ENCODE peak calls at places on chromosomes 2 and 18, in six cellular contexts. S is IMR-90, G is H9, D is H1, Z is mesenchymal stem cell, T is trophoblast cell. A is an unnamed sample.

GRCh38 chr2:16553222-16553621 is 112.4 kb downstream of the CYRIA start:
- DNase-seq in S (peak; percentile 33), G (peak; percentile 37), D (peak; percentile 51), Z (peak; percentile 60), T (peak; percentile 7), A (peak; percentile 31)

GRCh38 chr18:58496937-58497336 is 132.0 kb downstream of the ALPK2 start:
- DNase-seq in S (no peak), G (peak; percentile 68), D (peak; percentile 66), Z (no peak), T (no peak), A (no peak)

GRCh38 chr18:1573732-1574131 is 669.1 kb downstream of the ADCYAP1 start:
- DNase-seq in S (no peak), G (no peak), D (no peak), Z (no peak), T (no peak), A (no peak)

GRCh38 chr2:174180165-174180724 is 68.1 kb downstream of the OLA1 start:
- DNase-seq in S (no peak), G (no peak), D (no peak), Z (peak; percentile 43), T (no peak), A (no peak)

GRCh38 chr18:53701697-53702096 is 522.8 kb downstream of the MBD2 start:
- DNase-seq in S (no peak), G (no peak), D (no peak), Z (no peak), T (no peak), A (no peak)

GRCh38 chr2:196987654-196988364 is 61.3 kb upstream of the PGAP1 start:
- DNase-seq in S (peak; percentile 98), G (no peak), D (no peak), Z (peak; percentile 98), T (peak; percentile 68), A (no peak)

GRCh38 chr2:9390991-9391390 is 32.3 kb downstream of the ITGB1BP1 start:
- DNase-seq in S (no peak), G (no peak), D (no peak), Z (no peak), T (no peak), A (no peak)

GRCh38 chr2:99643824-99644787 is 154.3 kb upstream of the REV1 start:
- DNase-seq in S (peak; percentile 65), G (no peak), D (no peak), Z (no peak), T (no peak), A (no peak)

GRCh38 chr2:177474301-177474700 is 81.7 kb downstream of the AGPS start:
- DNase-seq in S (no peak), G (no peak), D (no peak), Z (no peak), T (no peak), A (no peak)

GRCh38 chr18:46314011-46314410 is 209.8 kb downstream of the HAUS1 start:
- DNase-seq in S (no peak), G (no peak), D (no peak), Z (no peak), T (no peak), A (no peak)

GRCh38 chr2:209473930-209474419 is 50.1 kb downstream of the MAP2 start:
- DNase-seq in S (peak; percentile 88), G (no peak), D (no peak), Z (peak; percentile 85), T (no peak), A (no peak)

GRCh38 chr2:169131587-169132512 is 62.5 kb downstream of the DHRS9 start:
- DNase-seq in S (peak; percentile 41), G (no peak), D (no peak), Z (peak; percentile 53), T (no peak), A (no peak)

GRCh38 chr18:3538954-3539617 is 89.1 kb downstream of the TGIF1 start:
- DNase-seq in S (no peak), G (no peak), D (no peak), Z (no peak), T (no peak), A (no peak)

GRCh38 chr2:156630579-156631337 is 194.6 kb downstream of the GPD2 start:
- DNase-seq in S (no peak), G (peak; percentile 80), D (peak; percentile 60), Z (no peak), T (no peak), A (no peak)

GRCh38 chr2:182597570-182597969 is 118.5 kb upstream of the DNAJC10 start:
- DNase-seq in S (no peak), G (no peak), D (no peak), Z (no peak), T (no peak), A (no peak)

GRCh38 chr2:223563462-223563861 is 38.7 kb downstream of the SCG2 start:
- DNase-seq in S (peak; percentile 89), G (no peak), D (no peak), Z (peak; percentile 88), T (peak; percentile 41), A (no peak)

GRCh38 chr2:12556762-12557161 is 160.0 kb upstream of the TRIB2 start:
- DNase-seq in S (peak; percentile 84), G (no peak), D (no peak), Z (peak; percentile 89), T (no peak), A (no peak)

GRCh38 chr18:79856119-79857080 is 58.7 kb downstream of the KCNG2 start:
- DNase-seq in S (peak; percentile 25), G (peak; percentile 80), D (peak; percentile 68), Z (peak; percentile 26), T (no peak), A (peak; percentile 46)

GRCh38 chr18:32618501-32618985 is 147.9 kb upstream of the GAREM1 start:
- DNase-seq in S (no peak), G (no peak), D (no peak), Z (no peak), T (no peak), A (no peak)

GRCh38 chr2:119407430-119408220 is 24.0 kb upstream of the TMEM37 start:
- DNase-seq in S (peak; percentile 58), G (peak; percentile 59), D (peak; percentile 69), Z (peak; percentile 67), T (peak; percentile 18), A (peak; percentile 61)

GRCh38 chr2:36965751-36966369 is 476 bp downstream of the STRN start:
- DNase-seq in S (no peak), G (peak; percentile 87), D (peak; percentile 83), Z (peak; percentile 41), T (no peak), A (peak; percentile 59)

GRCh38 chr18:59877366-59877765 is 22.4 kb upstream of the PMAIP1 start:
- DNase-seq in S (no peak), G (no peak), D (no peak), Z (peak; percentile 51), T (no peak), A (no peak)

GRCh38 chr2:189658808-189659207 is 2.5 kb upstream of the ASNSD1 start:
- DNase-seq in S (no peak), G (no peak), D (no peak), Z (no peak), T (no peak), A (no peak)

GRCh38 chr2:39512434-39512935 is 75.4 kb upstream of the MAP4K3 start:
- DNase-seq in S (no peak), G (no peak), D (no peak), Z (no peak), T (peak; percentile 17), A (no peak)

GRCh38 chr2:111148925-111149324 is 28.2 kb downstream of the BCL2L11 start:
- DNase-seq in S (no peak), G (no peak), D (no peak), Z (no peak), T (no peak), A (no peak)

GRCh38 chr18:33720133-33720532 is 142.1 kb downstream of the ASXL3 start:
- DNase-seq in S (peak; percentile 86), G (no peak), D (no peak), Z (peak; percentile 88), T (no peak), A (no peak)

GRCh38 chr2:120442923-120443571 is 97.1 kb downstream of the INHBB start:
- DNase-seq in S (no peak), G (peak; percentile 97), D (peak; percentile 94), Z (no peak), T (peak; percentile 87), A (peak; percentile 23)

GRCh38 chr2:202050652-202051051 is 17.0 kb downstream of the FZD7 start:
- DNase-seq in S (no peak), G (no peak), D (no peak), Z (no peak), T (no peak), A (no peak)

GRCh38 chr18:8229040-8229439 is 380.2 kb upstream of the RAB12 start:
- DNase-seq in S (no peak), G (no peak), D (no peak), Z (no peak), T (no peak), A (no peak)
- H4K91ac ChIP-seq in S (no peak overlapping the region), G (no peak overlapping the region), D (no peak overlapping the region), Z (no peak overlapping the region), T (no peak overlapping the region), A (no peak overlapping the region)

GRCh38 chr2:232783278-232783677 is 6.9 kb upstream of the KCNJ13 start:
- DNase-seq in S (no peak), G (no peak), D (no peak), Z (no peak), T (no peak), A (no peak)
- H4K91ac ChIP-seq in S (no peak overlapping the region), G (no peak overlapping the region), D (no peak overlapping the region), Z (no peak overlapping the region), T (no peak overlapping the region), A (no peak overlapping the region)

GRCh38 chr2:240275386-240275785 is 134.9 kb upstream of the OTOS start:
- DNase-seq in S (no peak), G (no peak), D (no peak), Z (no peak), T (no peak), A (no peak)

GRCh38 chr2:240278661-240279060 is 138.2 kb upstream of the OTOS start:
- DNase-seq in S (peak; percentile 69), G (no peak), D (no peak), Z (peak; percentile 40), T (no peak), A (no peak)

GRCh38 chr2:240277073-240277806 is 136.8 kb upstream of the OTOS start:
- DNase-seq in S (peak; percentile 75), G (no peak), D (no peak), Z (peak; percentile 34), T (no peak), A (no peak)

GRCh38 chr2:240280621-240281020 is 140.2 kb upstream of the OTOS start:
- DNase-seq in S (peak; percentile 54), G (no peak), D (no peak), Z (peak; percentile 11), T (no peak), A (no peak)

DNA sequence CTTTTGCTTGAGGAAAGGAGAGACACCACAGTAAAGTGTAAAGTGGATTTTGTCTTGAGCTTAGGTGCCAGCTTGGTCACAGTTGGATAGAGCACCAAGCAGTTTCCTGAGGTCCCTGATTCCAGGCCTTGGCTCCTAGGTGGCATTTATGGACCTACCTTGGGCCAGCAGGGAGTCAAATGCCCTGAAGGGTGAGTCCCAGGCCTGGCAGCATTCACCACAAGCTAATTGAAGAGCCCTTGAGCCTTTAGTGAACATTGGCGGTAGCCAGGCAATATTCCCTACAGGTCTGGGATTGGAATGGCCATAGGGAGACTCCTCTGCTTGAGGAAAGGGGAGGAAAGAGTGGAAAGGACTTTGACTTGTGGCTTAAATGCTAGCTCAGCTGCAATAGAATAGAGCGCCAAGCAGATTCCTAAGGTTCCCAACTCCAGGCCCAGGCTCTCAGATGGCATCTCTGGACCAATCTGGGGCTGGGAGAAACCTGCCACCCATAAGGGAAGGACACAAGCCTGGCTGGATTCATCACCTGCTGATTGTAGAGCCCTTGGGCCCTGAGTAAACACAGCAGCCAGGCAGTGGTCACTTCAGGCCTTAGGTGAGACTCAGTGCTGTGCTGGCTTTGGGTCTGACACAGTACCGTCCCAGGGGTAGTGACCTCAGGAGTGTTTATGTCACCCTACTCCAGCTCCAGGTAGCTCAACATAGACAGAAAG is 137.5 kb upstream of the OTOS start:
- DNase-seq in S (no peak), G (no peak), D (no peak), Z (no peak), T (no peak), A (no peak)
- H4K91ac ChIP-seq in S (peak overlapping the region; percentile 4), G (no peak overlapping the region), D (no peak overlapping the region), Z (no peak overlapping the region), T (no peak overlapping the region), A (no peak overlapping the region)

GRCh38 chr18:13984080-13984479 is 68.7 kb upstream of the MC2R start:
- DNase-seq in S (no peak), G (no peak), D (no peak), Z (no peak), T (no peak), A (no peak)
- H4K91ac ChIP-seq in S (no peak overlapping the region), G (no peak overlapping the region), D (peak overlapping the region; percentile 25), Z (no peak overlapping the region), T (no peak overlapping the region), A (no peak overlapping the region)